ENCODE peak calls at places on chromosomes 1 and 21, in eight cellular contexts. Z is thyroid gland, O is GM23338, U is left ventricle myocardium inferior, V is tibial artery, Y is mesendoderm, A is IMR-90, E is Peyer's patch. W is an unnamed sample.

GRCh38 chr1:196567238-196567637 is 41.0 kb downstream of the KCNT2 start:
- DNase-seq in Z (no peak), O (no peak), U (no peak), V (no peak), Y (no peak), A (no peak), E (no peak), W (no peak)

GRCh38 chr21:34553199-34553952 is 41.4 kb upstream of the KCNE1 start:
- DNase-seq in Z (no peak), O (no peak), U (no peak), V (no peak), Y (peak; percentile 79), A (peak; percentile 82), E (no peak), W (no peak)

GRCh38 chr1:44405804-44406743 is 1.0 kb downstream of the RNF220 start:
- DNase-seq in Z (no peak), O (peak; percentile 68), U (no peak), V (peak; percentile 65), Y (peak; percentile 37), A (no peak), E (peak; percentile 52), W (peak; percentile 22)

GRCh38 chr1:180062452-180062971 is 92.2 kb upstream of the QSOX1 start:
- DNase-seq in Z (no peak), O (no peak), U (no peak), V (no peak), Y (peak; percentile 1), A (no peak), E (no peak), W (no peak)

GRCh38 chr1:54798769-54799641 is 2.1 kb downstream of the TTC22 start:
- DNase-seq in Z (no peak), O (no peak), U (no peak), V (no peak), Y (no peak), A (peak; percentile 36), E (peak; percentile 82), W (no peak)

GRCh38 chr1:160634543-160635491 is 12.0 kb downstream of the SLAMF1 start:
- DNase-seq in Z (no peak), O (no peak), U (no peak), V (no peak), Y (no peak), A (no peak), E (no peak), W (no peak)

GRCh38 chr1:54397090-54397591 is 9.1 kb downstream of the SSBP3 start:
- DNase-seq in Z (peak; percentile 79), O (no peak), U (peak; percentile 73), V (no peak), Y (no peak), A (no peak), E (no peak), W (no peak)

GRCh38 chr1:238672262-238672661 is 714.1 kb upstream of the CHRM3 start:
- DNase-seq in Z (peak; percentile 57), O (no peak), U (no peak), V (no peak), Y (peak; percentile 90), A (no peak), E (no peak), W (no peak)

GRCh38 chr1:61221642-61222041 is 139.3 kb downstream of the NFIA start:
- DNase-seq in Z (no peak), O (no peak), U (no peak), V (no peak), Y (no peak), A (peak; percentile 4), E (no peak), W (no peak)

GRCh38 chr21:45824546-45825208 is 156.9 kb upstream of the COL6A1 start:
- DNase-seq in Z (no peak), O (no peak), U (no peak), V (no peak), Y (no peak), A (no peak), E (no peak), W (no peak)
- H3K27ac ChIP-seq in Z (no peak overlapping the region), O (no peak overlapping the region), U (no peak overlapping the region), V (no peak overlapping the region), Y (no peak overlapping the region), A (no peak overlapping the region), E (no peak overlapping the region), W (no peak overlapping the region)

GRCh38 chr1:228038387-228039005 is 31.7 kb downstream of the WNT3A start:
- DNase-seq in Z (no peak), O (no peak), U (no peak), V (peak; percentile 45), Y (no peak), A (no peak), E (peak; percentile 23), W (no peak)
- H3K27me3 ChIP-seq in Z (no peaks in the 10 kb centered on the region), O (peaks cover 93% of the 10 kb centered on the region), U (peaks cover 81% of the 10 kb centered on the region), V (no peaks in the 10 kb centered on the region), Y (peaks cover 2% of the 10 kb centered on the region), A (peaks cover 42% of the 10 kb centered on the region), E (no peaks in the 10 kb centered on the region), W (peaks cover 23% of the 10 kb centered on the region)

GRCh38 chr1:112144738-112145426 is 155.4 kb upstream of the KCND3 start:
- DNase-seq in Z (no peak), O (no peak), U (peak; percentile 38), V (no peak), Y (no peak), A (no peak), E (no peak), W (no peak)

GRCh38 chr1:112141301-112141700 is 151.8 kb upstream of the KCND3 start:
- DNase-seq in Z (no peak), O (no peak), U (no peak), V (no peak), Y (no peak), A (no peak), E (no peak), W (no peak)

GRCh38 chr1:112141923-112142322 is 152.5 kb upstream of the KCND3 start:
- DNase-seq in Z (no peak), O (no peak), U (peak; percentile 46), V (no peak), Y (no peak), A (no peak), E (no peak), W (no peak)

GRCh38 chr1:112146201-112146715 is 156.8 kb upstream of the KCND3 start:
- DNase-seq in Z (no peak), O (no peak), U (no peak), V (no peak), Y (no peak), A (no peak), E (no peak), W (no peak)

GRCh38 chr1:112143871-112144441 is 154.5 kb upstream of the KCND3 start:
- DNase-seq in Z (no peak), O (no peak), U (no peak), V (no peak), Y (no peak), A (no peak), E (no peak), W (no peak)
- H3K4me3 ChIP-seq in Z (no peak overlapping the region), O (no peak overlapping the region), U (no peak overlapping the region), V (no peak overlapping the region), Y (no peak overlapping the region), A (no peak overlapping the region), E (no peak overlapping the region), W (no peak overlapping the region)

GRCh38 chr1:147225193-147225730 is at the start of gene FMO5:
- DNase-seq in Z (peak; percentile 68), O (peak; percentile 86), U (peak; percentile 76), V (peak; percentile 84), Y (peak; percentile 89), A (peak; percentile 57), E (peak; percentile 81), W (peak; percentile 42)

DNA sequence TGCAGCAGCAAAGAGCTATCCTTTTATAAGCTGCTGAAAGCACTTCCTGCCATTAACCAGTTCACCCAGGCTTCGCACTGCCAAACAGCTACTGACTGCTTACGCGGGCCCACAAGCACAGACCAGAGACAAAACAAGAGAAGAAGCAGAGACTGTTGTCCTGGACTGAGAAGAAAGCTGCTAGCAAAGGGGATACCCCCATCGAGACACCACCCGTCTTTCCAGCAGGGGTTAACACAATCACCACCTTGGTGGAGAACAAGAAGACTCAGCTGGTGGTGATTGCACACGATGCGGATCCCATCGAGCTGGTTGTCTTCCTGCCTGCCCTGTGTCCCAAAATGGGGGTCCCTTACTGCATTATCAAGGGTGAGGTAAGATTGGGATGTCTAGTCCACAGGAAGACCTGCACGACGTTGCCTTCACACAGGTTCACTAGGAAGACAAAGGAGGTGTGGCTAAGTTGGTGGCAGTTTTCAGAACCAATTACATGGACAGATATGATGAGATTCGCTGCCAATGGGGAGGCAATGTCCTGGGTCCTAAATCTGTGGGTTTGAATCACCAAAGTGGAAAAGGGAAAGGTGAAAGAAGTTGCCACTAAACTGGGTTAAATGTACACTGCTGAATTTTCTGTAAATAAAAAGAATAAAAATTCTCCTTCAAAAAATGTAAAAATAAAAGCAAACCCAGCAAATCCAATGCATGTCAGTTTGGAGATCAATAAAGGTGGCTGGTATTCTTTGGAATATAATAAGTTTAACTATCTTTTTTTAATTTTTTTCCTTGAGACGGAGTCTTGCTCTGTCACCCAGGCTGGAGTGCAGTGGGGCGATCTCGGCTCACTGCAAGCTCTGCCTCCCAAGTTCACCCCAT is 1.2 kb downstream of the FMO5 start:
- DNase-seq in Z (no peak), O (peak; percentile 34), U (no peak), V (no peak), Y (no peak), A (no peak), E (no peak), W (no peak)
- H3K27ac ChIP-seq in Z (no peak overlapping the region), O (no peak overlapping the region), U (no peak overlapping the region), V (no peak overlapping the region), Y (no peak overlapping the region), A (no peak overlapping the region), E (peak overlapping the region; percentile 83), W (no peak overlapping the region)

W was measured in CD4-positive, alpha-beta memory T cell.